ENCODE peak calls at places on chromosome 18, in ten cellular contexts. R, X, S, O, N, E, A, U, Y and G are unnamed samples.

GRCh38 chr18:52313213-52313612 is 26.8 kb upstream of the DCC start:
- DNase-seq in R (no peak), X (no peak), A (no peak), O (no peak), E (no peak), S (no peak), N (no peak), Y (no peak), U (no peak), G (no peak)

GRCh38 chr18:31801078-31801477 is 40.4 kb upstream of the SLC25A52 start:
- DNase-seq in E (no peak), Y (no peak), S (no peak), N (no peak), A (no peak), O (no peak), X (no peak), R (no peak), U (no peak), G (no peak)

GRCh38 chr18:54100466-54100865 is 124.0 kb downstream of the MBD2 start:
- DNase-seq in U (no peak), Y (no peak), X (no peak), R (no peak), A (no peak), N (no peak), O (no peak), S (no peak), E (no peak), G (no peak)

GRCh38 chr18:49400398-49401072 is 59.9 kb downstream of the DYM start:
- DNase-seq in E (no peak), X (no peak), U (no peak), O (no peak), A (no peak), S (no peak), N (no peak), R (peak), Y (no peak), G (peak)

GRCh38 chr18:23189099-23189498 is 53.8 kb downstream of the CABLES1 start:
- DNase-seq in Y (no peak), A (no peak), R (no peak), E (no peak), X (no peak), S (no peak), O (no peak), N (no peak), U (no peak), G (no peak)

GRCh38 chr18:13611616-13612110 is 114.7 kb downstream of the FAM210A start:
- DNase-seq in A (peak), Y (peak), R (no peak), E (no peak), O (peak), U (no peak), N (no peak), S (no peak), X (no peak), G (no peak)

GRCh38 chr18:57768557-57769326 is 34.4 kb downstream of the ATP8B1 start:
- DNase-seq in Y (no peak), X (no peak), R (no peak), S (no peak), U (peak), E (no peak), O (no peak), N (peak), A (no peak), G (no peak)

GRCh38 chr18:55541571-55541970 is 46.4 kb downstream of the TCF4 start:
- DNase-seq in R (no peak), Y (no peak), N (no peak), U (no peak), E (no peak), S (no peak), O (no peak), A (no peak), X (no peak), G (no peak)

GRCh38 chr18:56433919-56434318 is 204.5 kb downstream of the TXNL1 start:
- DNase-seq in Y (no peak), A (no peak), R (no peak), O (no peak), S (no peak), U (no peak), E (no peak), X (no peak), N (no peak), G (no peak)

GRCh38 chr18:48186084-48186798 is 222.9 kb downstream of the ZBTB7C start:
- DNase-seq in E (no peak), O (no peak), Y (no peak), A (no peak), S (no peak), U (no peak), R (no peak), X (peak), N (no peak), G (peak)

GRCh38 chr18:57427429-57428181 is 7.6 kb upstream of the ONECUT2 start:
- DNase-seq in N (no peak), A (no peak), E (no peak), X (no peak), S (no peak), U (no peak), Y (peak), O (no peak), R (no peak), G (no peak)

GRCh38 chr18:21513292-21513691 is 87.2 kb downstream of the ESCO1 start:
- DNase-seq in U (no peak), O (no peak), X (no peak), E (no peak), A (no peak), Y (no peak), N (no peak), S (no peak), R (no peak), G (no peak)

GRCh38 chr18:9663377-9663776 is 44.7 kb upstream of the RAB31 start:
- DNase-seq in S (no peak), R (no peak), A (no peak), U (no peak), O (no peak), X (no peak), N (no peak), E (no peak), Y (no peak), G (no peak)

GRCh38 chr18:77376043-77376732 is 126.5 kb downstream of the GALR1 start:
- DNase-seq in R (no peak), E (no peak), S (no peak), O (no peak), U (no peak), Y (no peak), X (no peak), A (no peak), N (no peak), G (no peak)

GRCh38 chr18:74633652-74634352 is 36.1 kb downstream of the ZNF407 start:
- DNase-seq in X (no peak), R (no peak), O (no peak), S (no peak), N (no peak), A (no peak), Y (no peak), E (no peak), U (no peak), G (no peak)

GRCh38 chr18:13294309-13294708 is 75.7 kb downstream of the LDLRAD4 start:
- DNase-seq in R (no peak), X (no peak), S (no peak), U (no peak), Y (no peak), E (no peak), A (no peak), N (no peak), O (no peak), G (no peak)

GRCh38 chr18:50195689-50196088 is 742 bp upstream of the MYO5B start:
- DNase-seq in Y (no peak), O (no peak), R (no peak), U (no peak), N (no peak), S (no peak), E (peak), A (no peak), X (no peak), G (no peak)

GRCh38 chr18:31044926-31045325 is 2.4 kb upstream of the DSC3 start:
- DNase-seq in X (no peak), N (no peak), S (no peak), E (no peak), O (no peak), A (no peak), R (no peak), U (no peak), Y (no peak), G (no peak)

GRCh38 chr18:55868909-55869308 is 280.9 kb upstream of the TCF4 start:
- DNase-seq in O (no peak), S (no peak), A (no peak), E (no peak), Y (no peak), U (no peak), R (no peak), N (no peak), X (no peak), G (no peak)

GRCh38 chr18:8153887-8154583 is 455.2 kb upstream of the RAB12 start:
- DNase-seq in X (no peak), S (peak), Y (no peak), A (no peak), U (no peak), O (no peak), N (no peak), R (no peak), E (no peak), G (no peak)

GRCh38 chr18:3594760-3595241 is 144.8 kb downstream of the TGIF1 start:
- DNase-seq in X (no peak), S (no peak), A (no peak), N (no peak), O (no peak), R (no peak), E (peak), U (no peak), Y (no peak), G (no peak)

GRCh38 chr18:67845035-67845434 is 328.5 kb upstream of the DSEL start:
- DNase-seq in X (no peak), A (no peak), U (no peak), S (no peak), N (no peak), Y (no peak), O (no peak), R (no peak), E (no peak), G (no peak)

GRCh38 chr18:10524507-10525425 is 1.1 kb upstream of the NAPG start:
- DNase-seq in N (no peak), S (no peak), X (no peak), R (no peak), A (no peak), Y (no peak), U (no peak), E (no peak), O (no peak), G (no peak)